ENCODE peak calls at places on chromosomes 13 and 19, in six cellular contexts. One of them, this sample, is unnamed.

GRCh38 chr13:51832471-51833152 is 12.4 kb downstream of the TMEM272 start:
- DNase-seq in osteoblast: peak; percentile 86
- DNase-seq in stimulated activated CD8-positive, alpha-beta memory T cell treated with anti-CD3 and anti-CD28 coated beads, Interleukin-15, amount 100 ng/mL, for 24 hours: no peak
- DNase-seq in NK-92 treated with Interleukin-12 subunit alpha and Interleukin-12 subunit beta, amount 100 ng/mL, for 24 hours: no peak
- DNase-seq in HTR-8/SVneo: no peak
- DNase-seq in neural crest cell: no peak
- DNase-seq in this sample: peak; percentile 57

GRCh38 chr19:12606796-12607195 is 3.8 kb downstream of the ZNF490 start:
- DNase-seq in osteoblast: no peak
- DNase-seq in stimulated activated CD8-positive, alpha-beta memory T cell treated with anti-CD3 and anti-CD28 coated beads, Interleukin-15, amount 100 ng/mL, for 24 hours: no peak
- DNase-seq in NK-92 treated with Interleukin-12 subunit alpha and Interleukin-12 subunit beta, amount 100 ng/mL, for 24 hours: no peak
- DNase-seq in HTR-8/SVneo: no peak
- DNase-seq in neural crest cell: no peak
- DNase-seq in this sample: no peak

GRCh38 chr13:25846227-25846984 is 205.4 kb downstream of the SHISA2 start:
- DNase-seq in osteoblast: no peak
- DNase-seq in stimulated activated CD8-positive, alpha-beta memory T cell treated with anti-CD3 and anti-CD28 coated beads, Interleukin-15, amount 100 ng/mL, for 24 hours: no peak
- DNase-seq in NK-92 treated with Interleukin-12 subunit alpha and Interleukin-12 subunit beta, amount 100 ng/mL, for 24 hours: no peak
- DNase-seq in HTR-8/SVneo: no peak
- DNase-seq in neural crest cell: no peak
- DNase-seq in this sample: no peak

GRCh38 chr19:6774821-6775707 is 2.6 kb downstream of the VAV1 start:
- DNase-seq in osteoblast: no peak
- DNase-seq in stimulated activated CD8-positive, alpha-beta memory T cell treated with anti-CD3 and anti-CD28 coated beads, Interleukin-15, amount 100 ng/mL, for 24 hours: no peak
- DNase-seq in NK-92 treated with Interleukin-12 subunit alpha and Interleukin-12 subunit beta, amount 100 ng/mL, for 24 hours: no peak
- DNase-seq in HTR-8/SVneo: no peak
- DNase-seq in neural crest cell: no peak
- DNase-seq in this sample: no peak

GRCh38 chr19:37098570-37098969 is 20.3 kb downstream of the ZNF420 start:
- DNase-seq in osteoblast: no peak
- DNase-seq in stimulated activated CD8-positive, alpha-beta memory T cell treated with anti-CD3 and anti-CD28 coated beads, Interleukin-15, amount 100 ng/mL, for 24 hours: no peak
- DNase-seq in NK-92 treated with Interleukin-12 subunit alpha and Interleukin-12 subunit beta, amount 100 ng/mL, for 24 hours: no peak
- DNase-seq in HTR-8/SVneo: no peak
- DNase-seq in neural crest cell: no peak
- DNase-seq in this sample: no peak

GRCh38 chr13:60335531-60335930 is 61.5 kb upstream of the TDRD3 start:
- DNase-seq in osteoblast: no peak
- DNase-seq in stimulated activated CD8-positive, alpha-beta memory T cell treated with anti-CD3 and anti-CD28 coated beads, Interleukin-15, amount 100 ng/mL, for 24 hours: no peak
- DNase-seq in NK-92 treated with Interleukin-12 subunit alpha and Interleukin-12 subunit beta, amount 100 ng/mL, for 24 hours: no peak
- DNase-seq in HTR-8/SVneo: no peak
- DNase-seq in neural crest cell: no peak
- DNase-seq in this sample: no peak

GRCh38 chr19:6536138-6536671 is 5.4 kb downstream of the TNFSF9 start:
- DNase-seq in osteoblast: peak; percentile 91
- DNase-seq in stimulated activated CD8-positive, alpha-beta memory T cell treated with anti-CD3 and anti-CD28 coated beads, Interleukin-15, amount 100 ng/mL, for 24 hours: no peak
- DNase-seq in NK-92 treated with Interleukin-12 subunit alpha and Interleukin-12 subunit beta, amount 100 ng/mL, for 24 hours: peak; percentile 84
- DNase-seq in HTR-8/SVneo: peak; percentile 65
- DNase-seq in neural crest cell: no peak
- DNase-seq in this sample: peak; percentile 88

GRCh38 chr19:48617146-48617937 is 1.6 kb downstream of the RPL18 start:
- DNase-seq in osteoblast: peak; percentile 88
- DNase-seq in stimulated activated CD8-positive, alpha-beta memory T cell treated with anti-CD3 and anti-CD28 coated beads, Interleukin-15, amount 100 ng/mL, for 24 hours: no peak
- DNase-seq in NK-92 treated with Interleukin-12 subunit alpha and Interleukin-12 subunit beta, amount 100 ng/mL, for 24 hours: no peak
- DNase-seq in HTR-8/SVneo: no peak
- DNase-seq in neural crest cell: no peak
- DNase-seq in this sample: no peak

GRCh38 chr13:109699628-109700071 is 86.7 kb downstream of the IRS2 start:
- DNase-seq in osteoblast: no peak
- DNase-seq in stimulated activated CD8-positive, alpha-beta memory T cell treated with anti-CD3 and anti-CD28 coated beads, Interleukin-15, amount 100 ng/mL, for 24 hours: no peak
- DNase-seq in NK-92 treated with Interleukin-12 subunit alpha and Interleukin-12 subunit beta, amount 100 ng/mL, for 24 hours: no peak
- DNase-seq in HTR-8/SVneo: no peak
- DNase-seq in neural crest cell: no peak
- DNase-seq in this sample: no peak